ENCODE peak calls at places on chromosomes 7 and 10, in ten cellular contexts. P is right atrium auricular region, D is BE2C, R is nephron progenitor cell, O is IMR-90, F is GM06990, M is astrocyte of the spinal cord, C is HFFc6, Y is endothelial cell, G is B cell. J is an unnamed sample.

GRCh38 chr10:111113961-111114830 is 37.4 kb downstream of the ADRA2A start:
- DNase-seq in P (no peak), D (no peak), R (no peak), O (no peak), F (no peak), M (peak; percentile 14), C (no peak), Y (no peak), G (no peak), J (no peak)

GRCh38 chr7:44150966-44151678 is 10.0 kb upstream of the MYL7 start:
- DNase-seq in P (no peak), D (no peak), R (no peak), O (no peak), F (no peak), M (no peak), C (no peak), Y (no peak), G (no peak), J (no peak)

GRCh38 chr7:38040831-38041230 is 120.4 kb downstream of the EPDR1 start:
- DNase-seq in P (no peak), D (no peak), R (no peak), O (no peak), F (no peak), M (peak; percentile 17), C (no peak), Y (no peak), G (no peak), J (no peak)

GRCh38 chr7:574661-575395 is 55.2 kb upstream of the PDGFA start:
- DNase-seq in P (no peak), D (no peak), R (no peak), O (no peak), F (no peak), M (no peak), C (no peak), Y (no peak), G (no peak), J (no peak)

GRCh38 chr10:60314306-60314940 is 75.3 kb downstream of the ANK3 start:
- DNase-seq in P (no peak), D (no peak), R (no peak), O (peak; percentile 83), F (no peak), M (peak; percentile 79), C (peak; percentile 57), Y (no peak), G (no peak), J (no peak)

GRCh38 chr7:1080251-1080917 is 7.5 kb upstream of the GPER1 start:
- DNase-seq in P (no peak), D (no peak), R (peak; percentile 40), O (no peak), F (no peak), M (no peak), C (no peak), Y (no peak), G (no peak), J (no peak)

GRCh38 chr10:58189269-58189668 is 78.4 kb downstream of the IPMK start:
- DNase-seq in P (no peak), D (no peak), R (peak; percentile 10), O (peak; percentile 76), F (no peak), M (peak; percentile 55), C (no peak), Y (no peak), G (no peak), J (no peak)

GRCh38 chr7:129311429-129311828 is 86.6 kb downstream of the AHCYL2 start:
- DNase-seq in P (no peak), D (no peak), R (no peak), O (no peak), F (no peak), M (no peak), C (no peak), Y (no peak), G (no peak), J (no peak)

GRCh38 chr10:130954326-130954905 is 357.1 kb downstream of the TCERG1L start:
- DNase-seq in P (no peak), D (no peak), R (no peak), O (no peak), F (no peak), M (no peak), C (no peak), Y (no peak), G (no peak), J (no peak)

GRCh38 chr10:70835895-70836294 is 20.1 kb downstream of the SGPL1 start:
- DNase-seq in P (no peak), D (no peak), R (no peak), O (peak; percentile 61), F (no peak), M (peak; percentile 76), C (peak; percentile 57), Y (no peak), G (no peak), J (no peak)

GRCh38 chr10:119026301-119027110 is 3.0 kb upstream of the NANOS1 start:
- DNase-seq in P (no peak), D (no peak), R (no peak), O (no peak), F (no peak), M (peak; percentile 42), C (no peak), Y (no peak), G (no peak), J (no peak)

GRCh38 chr10:119029613-119030420 is at the start of gene NANOS1:
- DNase-seq in P (no peak), D (peak; percentile 57), R (peak; percentile 56), O (peak; percentile 21), F (peak; percentile 50), M (no peak), C (no peak), Y (peak; percentile 38), G (no peak), J (peak; percentile 41)

GRCh38 chr10:119030421-119031250 is 1.1 kb downstream of the NANOS1 start:
- DNase-seq in P (no peak), D (peak; percentile 73), R (peak; percentile 77), O (peak; percentile 47), F (peak; percentile 82), M (peak; percentile 49), C (peak; percentile 9), Y (peak; percentile 69), G (peak; percentile 82), J (peak; percentile 49)

GRCh38 chr10:119031496-119032059 is 2.1 kb downstream of the NANOS1 start:
- DNase-seq in P (no peak), D (no peak), R (no peak), O (peak; percentile 43), F (no peak), M (no peak), C (no peak), Y (no peak), G (no peak), J (no peak)

GRCh38 chr10:119028900-119029612 is 458 bp upstream of the NANOS1 start:
- DNase-seq in P (peak; percentile 90), D (peak; percentile 94), R (peak; percentile 92), O (peak; percentile 81), F (peak; percentile 90), M (peak; percentile 87), C (peak; percentile 68), Y (peak; percentile 85), G (peak; percentile 85), J (peak; percentile 82)
- TF ChIP-seq CTCF in P (peak; percentile 27), D (no peak), R (no peak), O (peak; percentile 26), F (no peak), M (peak; percentile 8), C (peak; percentile 54), Y (no peak), G (no peak), J (peak; percentile 25)

GRCh38 chr10:76040830-76041220 is 609.4 kb downstream of the LRMDA start:
- DNase-seq in P (no peak), D (no peak), R (no peak), O (no peak), F (no peak), M (no peak), C (no peak), Y (no peak), G (no peak), J (no peak)

GRCh38 chr10:76038696-76039095 is 607.3 kb downstream of the LRMDA start:
- DNase-seq in P (no peak), D (no peak), R (no peak), O (no peak), F (no peak), M (no peak), C (no peak), Y (no peak), G (no peak), J (no peak)

GRCh38 chr10:76036962-76037361 is 605.5 kb downstream of the LRMDA start:
- DNase-seq in P (no peak), D (no peak), R (no peak), O (no peak), F (no peak), M (no peak), C (no peak), Y (no peak), G (no peak), J (no peak)

GRCh38 chr10:76037531-76037930 is 606.1 kb downstream of the LRMDA start:
- DNase-seq in P (no peak), D (no peak), R (no peak), O (no peak), F (no peak), M (no peak), C (peak; percentile 61), Y (no peak), G (no peak), J (no peak)

GRCh38 chr10:76040107-76040829 is 608.8 kb downstream of the LRMDA start:
- DNase-seq in P (no peak), D (no peak), R (no peak), O (no peak), F (no peak), M (no peak), C (no peak), Y (no peak), G (no peak), J (no peak)
- TF ChIP-seq CTCF in P (no peak), D (peak; percentile 42), R (no peak), O (no peak), F (no peak), M (peak; percentile 29), C (peak; percentile 20), Y (peak; percentile 32), G (no peak), J (no peak)

DNA sequence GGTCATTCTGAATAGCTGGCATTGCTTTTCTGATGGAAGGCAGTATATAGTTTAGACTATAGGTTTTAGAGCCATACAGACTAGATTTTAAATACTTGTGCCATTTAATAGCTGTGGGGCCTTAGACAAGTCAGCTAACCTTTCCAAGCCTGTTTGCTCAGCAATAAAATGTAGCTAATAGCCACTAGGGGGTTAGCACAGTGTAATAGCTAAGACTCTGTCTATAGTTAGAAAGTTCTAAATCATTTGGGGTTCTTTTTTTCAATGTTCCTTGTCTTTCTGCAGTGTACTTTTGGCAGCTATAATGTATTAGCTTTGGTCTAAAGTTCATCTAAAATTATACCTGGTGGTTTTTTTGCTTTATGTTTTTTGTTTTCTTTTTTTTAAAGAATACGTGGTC is 7.5 kb upstream of the KIFBP start:
- DNase-seq in P (no peak), D (no peak), R (no peak), O (no peak), F (no peak), M (no peak), C (peak; percentile 10), Y (no peak), G (no peak), J (no peak)
- TF ChIP-seq CTCF in P (peak; percentile 15), D (peak; percentile 42), R (peak; percentile 21), O (peak; percentile 13), F (peak; percentile 30), M (peak; percentile 25), C (peak; percentile 60), Y (no peak), G (peak; percentile 41), J (peak; percentile 50)

DNA sequence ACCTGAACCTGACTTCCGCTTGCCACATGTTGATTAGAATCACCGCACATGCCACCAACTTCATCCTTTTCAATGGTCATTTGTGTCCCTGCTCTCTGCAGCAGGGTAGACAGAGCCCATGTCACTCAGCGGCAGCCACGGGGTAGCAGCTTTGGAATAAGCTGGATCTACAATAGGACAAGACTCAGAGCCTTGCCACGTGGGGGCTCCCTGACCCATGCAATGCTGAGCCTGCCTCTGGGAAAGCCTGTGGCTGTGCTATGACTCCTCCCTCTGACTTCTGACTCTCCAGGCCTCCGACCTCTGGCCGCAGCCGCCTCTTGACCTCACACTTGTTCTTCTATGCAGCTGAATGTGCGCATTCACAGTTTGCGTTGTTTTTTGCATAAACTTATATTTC is 197.8 kb upstream of the MKI67 start:
- DNase-seq in P (no peak), D (peak; percentile 40), R (peak; percentile 53), O (no peak), F (no peak), M (no peak), C (no peak), Y (peak; percentile 41), G (no peak), J (no peak)
- TF ChIP-seq CTCF in P (peak; percentile 54), D (peak; percentile 36), R (peak; percentile 22), O (no peak), F (no peak), M (no peak), C (no peak), Y (no peak), G (no peak), J (peak; percentile 28)